ENCODE peak calls at places on chromosomes 4 and X, in seven cellular contexts. R, L, Q, A, B, M and D are unnamed samples.

GRCh38 chrX:140733766-140734342 is 24.3 kb downstream of the LINC00632 start:
- DNase-seq in R (peak), L (peak), Q (no peak), A (peak), B (peak), M (no peak), D (peak)

GRCh38 chr4:88526221-88526815 is 2.7 kb upstream of the PYURF start:
- DNase-seq in R (peak), L (no peak), Q (no peak), A (no peak), B (peak), M (no peak), D (no peak)

GRCh38 chr4:82733636-82734035 is 65.0 kb downstream of the SCD5 start:
- DNase-seq in R (no peak), L (peak), Q (no peak), A (peak), B (peak), M (no peak), D (no peak)

GRCh38 chr4:153290134-153290533 is 54.4 kb upstream of the MND1 start:
- DNase-seq in R (no peak), L (no peak), Q (no peak), A (no peak), B (no peak), M (no peak), D (no peak)

GRCh38 chr4:79650794-79651431 is 242.9 kb upstream of the GK2 start:
- DNase-seq in R (no peak), L (peak), Q (no peak), A (peak), B (peak), M (no peak), D (no peak)

GRCh38 chrX:644304-645023 is 13.9 kb downstream of the SHOX start:
- DNase-seq in R (peak), L (no peak), Q (peak), A (no peak), B (no peak), M (no peak), D (no peak)

GRCh38 chr4:10731162-10731561 is 46.6 kb upstream of the CLNK start:
- DNase-seq in R (no peak), L (no peak), Q (no peak), A (no peak), B (no peak), M (no peak), D (no peak)

GRCh38 chrX:55488559-55489314 is 911 bp downstream of the USP51 start:
- DNase-seq in R (peak), L (peak), Q (peak), A (peak), B (no peak), M (no peak), D (no peak)

GRCh38 chr4:18689308-18689915 is 667.9 kb upstream of the LCORL start:
- DNase-seq in R (peak), L (peak), Q (no peak), A (peak), B (peak), M (peak), D (peak)

GRCh38 chr4:123921339-123921738 is 524.7 kb downstream of the SPRY1 start:
- DNase-seq in R (no peak), L (no peak), Q (no peak), A (no peak), B (no peak), M (no peak), D (no peak)

GRCh38 chr4:8771258-8771590 is 100.4 kb downstream of the HMX1 start:
- DNase-seq in R (peak), L (no peak), Q (no peak), A (no peak), B (no peak), M (no peak), D (no peak)

GRCh38 chrX:41317487-41318208 is 16.3 kb upstream of the DDX3X start:
- DNase-seq in R (no peak), L (no peak), Q (no peak), A (no peak), B (no peak), M (no peak), D (no peak)

GRCh38 chrX:133364201-133364600 is 51.1 kb downstream of the GPC4 start:
- DNase-seq in R (no peak), L (peak), Q (no peak), A (no peak), B (no peak), M (no peak), D (no peak)

GRCh38 chr4:118741456-118741855 is 56.3 kb downstream of the METTL14 start:
- DNase-seq in R (no peak), L (no peak), Q (no peak), A (no peak), B (no peak), M (no peak), D (no peak)

GRCh38 chr4:105725623-105726022 is 17.0 kb downstream of the GSTCD start:
- DNase-seq in R (no peak), L (no peak), Q (no peak), A (no peak), B (no peak), M (no peak), D (no peak)

GRCh38 chrX:39826813-39827543 is 270.8 kb downstream of the BCOR start:
- DNase-seq in R (no peak), L (no peak), Q (no peak), A (no peak), B (no peak), M (no peak), D (no peak)

GRCh38 chrX:115318139-115318538 is 28.6 kb downstream of the LUZP4 start:
- DNase-seq in R (no peak), L (no peak), Q (no peak), A (no peak), B (no peak), M (no peak), D (no peak)

GRCh38 chrX:49199315-49199595 is 738 bp downstream of the SYP start:
- DNase-seq in R (no peak), L (no peak), Q (no peak), A (no peak), B (no peak), M (no peak), D (no peak)

GRCh38 chr4:26065833-26066232 is 151.8 kb downstream of the SMIM20 start:
- DNase-seq in R (no peak), L (no peak), Q (no peak), A (no peak), B (no peak), M (no peak), D (no peak)

GRCh38 chr4:147550626-147551250 is 66.5 kb upstream of the TMEM184C start:
- DNase-seq in R (no peak), L (peak), Q (no peak), A (peak), B (peak), M (peak), D (no peak)

GRCh38 chr4:83618431-83618830 is 82.5 kb downstream of the GPAT3 start:
- DNase-seq in R (no peak), L (peak), Q (no peak), A (peak), B (peak), M (peak), D (no peak)

GRCh38 chr4:146058531-146058930 is 117.0 kb upstream of the LSM6 start:
- DNase-seq in R (no peak), L (no peak), Q (no peak), A (no peak), B (no peak), M (no peak), D (no peak)

GRCh38 chr4:14110407-14110806 is 482.9 kb upstream of the BOD1L1 start:
- DNase-seq in R (no peak), L (peak), Q (no peak), A (peak), B (peak), M (peak), D (no peak)

GRCh38 chrX:39821011-39821708 is 276.6 kb downstream of the BCOR start:
- DNase-seq in R (peak), L (peak), Q (peak), A (no peak), B (no peak), M (no peak), D (no peak)

GRCh38 chr4:80141543-80141942 is 55.8 kb upstream of the PRDM8 start:
- DNase-seq in R (no peak), L (no peak), Q (no peak), A (no peak), B (no peak), M (no peak), D (no peak)

GRCh38 chr4:182370491-182370890 is 127.3 kb downstream of the TENM3 start:
- DNase-seq in R (no peak), L (peak), Q (no peak), A (peak), B (no peak), M (no peak), D (no peak)

GRCh38 chr4:12697970-12698369 is 786.2 kb downstream of the RAB28 start:
- DNase-seq in R (no peak), L (no peak), Q (no peak), A (no peak), B (no peak), M (no peak), D (no peak)

GRCh38 chr4:83629945-83630684 is 94.2 kb downstream of the GPAT3 start:
- DNase-seq in R (no peak), L (peak), Q (no peak), A (peak), B (peak), M (no peak), D (peak)

GRCh38 chr4:58732973-58733372 is 1622.8 kb upstream of the IGFBP7 start:
- DNase-seq in R (peak), L (no peak), Q (no peak), A (no peak), B (no peak), M (no peak), D (no peak)

GRCh38 chr4:150280975-150281374 is 202.7 kb downstream of the DCLK2 start:
- DNase-seq in R (no peak), L (no peak), Q (no peak), A (no peak), B (no peak), M (no peak), D (no peak)

GRCh38 chr4:113117346-113117677 is 67.9 kb downstream of the ANK2 start:
- DNase-seq in R (no peak), L (no peak), Q (no peak), A (no peak), B (no peak), M (no peak), D (no peak)

GRCh38 chr4:168437192-168437938 is 42.9 kb downstream of the DDX60L start:
- DNase-seq in R (no peak), L (no peak), Q (no peak), A (no peak), B (no peak), M (no peak), D (no peak)

GRCh38 chr4:40678421-40678820 is 48.8 kb upstream of the RBM47 start:
- DNase-seq in R (no peak), L (no peak), Q (no peak), A (no peak), B (no peak), M (no peak), D (no peak)

GRCh38 chrX:124010157-124010556 is 48.7 kb downstream of the STAG2 start:
- DNase-seq in R (no peak), L (no peak), Q (no peak), A (no peak), B (peak), M (no peak), D (no peak)

GRCh38 chr4:36511785-36512184 is 230.4 kb downstream of the DTHD1 start:
- DNase-seq in R (no peak), L (no peak), Q (no peak), A (no peak), B (no peak), M (no peak), D (no peak)

GRCh38 chr4:107780665-107781064 is 44.1 kb upstream of the SGMS2 start:
- DNase-seq in R (no peak), L (peak), Q (no peak), A (no peak), B (peak), M (no peak), D (no peak)

GRCh38 chr4:182277402-182277801 is 34.2 kb downstream of the TENM3 start:
- DNase-seq in R (no peak), L (peak), Q (no peak), A (peak), B (no peak), M (no peak), D (no peak)

GRCh38 chr4:94446386-94446785 is 5.4 kb upstream of the PDLIM5 start:
- DNase-seq in R (no peak), L (peak), Q (no peak), A (peak), B (peak), M (peak), D (no peak)

GRCh38 chrX:136176399-136176825 is 29.1 kb downstream of the FHL1 start:
- DNase-seq in R (no peak), L (peak), Q (no peak), A (peak), B (peak), M (peak), D (no peak)

DNA sequence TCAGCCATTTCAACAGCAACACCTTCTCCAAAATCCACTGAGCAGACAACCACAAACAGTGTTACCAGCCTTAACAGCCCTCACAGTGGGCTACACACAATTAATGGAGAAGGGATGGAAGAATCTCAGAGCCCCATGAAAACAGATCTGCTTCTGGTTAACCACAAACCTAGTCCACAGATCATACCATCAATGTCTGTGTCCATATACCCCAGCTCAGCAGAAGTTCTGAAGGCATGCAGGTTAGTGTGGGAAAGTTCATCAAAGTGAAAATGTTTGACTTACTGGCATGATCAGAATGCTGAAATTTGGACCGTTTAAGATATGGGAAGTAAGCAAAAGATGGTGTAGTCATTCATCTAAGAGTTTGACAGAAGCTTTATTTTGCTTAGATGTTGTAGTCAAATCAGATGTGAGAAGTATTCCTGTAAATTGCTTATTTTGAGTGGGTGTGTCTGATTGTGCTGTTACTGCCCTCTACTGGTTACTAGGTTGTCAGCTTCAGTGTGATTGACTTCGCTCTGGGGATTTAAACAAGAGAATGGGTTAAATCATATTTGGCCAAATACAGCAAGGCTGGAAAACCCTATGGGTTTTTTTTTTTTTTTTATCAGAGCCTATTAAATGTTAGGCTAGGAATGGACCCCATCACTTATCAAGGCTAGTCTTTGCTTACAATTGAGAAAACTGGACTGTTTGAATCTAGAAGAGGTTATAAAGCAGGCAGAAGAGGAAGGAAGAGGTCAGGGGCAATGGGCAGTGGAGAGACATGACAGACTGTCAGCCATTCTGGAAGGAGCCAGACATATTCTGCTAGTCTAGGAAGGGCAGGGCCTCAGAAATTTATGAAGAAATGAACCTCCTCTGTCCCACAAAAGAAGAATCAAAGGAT is 130.3 kb downstream of the DIPK2B start:
- DNase-seq in R (peak), L (peak), Q (no peak), A (peak), B (peak), M (peak), D (peak)
- TF ChIP-seq CTCF in R (peak), L (peak), Q (peak), A (peak), B (peak), M (peak), D (peak)

DNA sequence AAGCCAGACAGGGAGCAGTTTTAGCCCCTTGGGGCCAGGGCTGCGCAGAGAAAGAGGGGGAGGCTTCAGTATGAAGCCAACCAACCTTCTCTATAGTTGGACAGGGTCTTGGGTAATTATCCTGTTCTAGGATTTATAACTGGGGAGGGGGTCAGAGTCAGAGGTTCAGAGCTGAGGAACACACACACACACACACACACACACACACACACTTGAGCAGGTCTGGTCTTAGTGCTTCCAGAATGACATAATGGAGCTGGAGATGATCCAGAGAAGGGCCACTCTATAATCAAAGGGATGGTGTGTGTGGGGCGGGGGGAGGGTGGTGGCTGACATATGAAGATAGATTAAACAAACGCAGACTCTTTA is 355 bp upstream of the TMEM255A start:
- DNase-seq in R (no peak), L (peak), Q (no peak), A (no peak), B (no peak), M (no peak), D (no peak)
- H3K4me3 ChIP-seq in R (no peak), L (no peak), Q (no peak), A (no peak), B (no peak), M (no peak), D (no peak)

GRCh38 chrX:154384284-154384892 is 5.3 kb downstream of the EMD start:
- DNase-seq in R (peak), L (no peak), Q (no peak), A (no peak), B (no peak), M (no peak), D (no peak)
- TF ChIP-seq CTCF in R (peak), L (peak), Q (no peak), A (peak), B (no peak), M (peak), D (no peak)

DNA sequence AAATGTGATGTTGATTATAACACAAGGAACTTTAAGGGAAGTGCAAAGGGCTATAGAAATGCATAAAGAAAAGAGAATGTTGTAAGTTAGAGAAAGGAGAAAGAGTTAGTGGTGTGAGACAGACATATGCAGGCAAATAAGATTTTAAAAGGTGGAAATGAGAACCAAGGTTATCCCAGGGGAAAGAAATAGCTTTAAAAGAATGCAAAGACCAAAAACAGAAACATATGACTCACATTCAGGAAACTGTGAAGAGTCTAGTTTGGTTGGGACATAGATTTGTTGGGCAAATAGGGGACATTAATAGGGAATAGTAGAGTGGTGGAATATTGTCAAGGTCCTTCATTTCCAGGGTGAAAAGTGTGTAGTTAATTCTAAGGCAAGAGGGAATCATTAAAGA is 52.4 kb downstream of the MAPK10 start:
- DNase-seq in R (no peak), L (peak), Q (no peak), A (no peak), B (no peak), M (no peak), D (no peak)
- H3K4me3 ChIP-seq in R (no peak), L (no peak), Q (no peak), A (no peak), B (no peak), M (no peak), D (no peak)

GRCh38 chr4:75940692-75941253 is at the start of gene NAAA:
- DNase-seq in R (peak), L (peak), Q (peak), A (peak), B (peak), M (no peak), D (no peak)
- TF ChIP-seq CTCF in R (peak), L (no peak), Q (peak), A (peak), B (no peak), M (no peak), D (no peak)

DNA sequence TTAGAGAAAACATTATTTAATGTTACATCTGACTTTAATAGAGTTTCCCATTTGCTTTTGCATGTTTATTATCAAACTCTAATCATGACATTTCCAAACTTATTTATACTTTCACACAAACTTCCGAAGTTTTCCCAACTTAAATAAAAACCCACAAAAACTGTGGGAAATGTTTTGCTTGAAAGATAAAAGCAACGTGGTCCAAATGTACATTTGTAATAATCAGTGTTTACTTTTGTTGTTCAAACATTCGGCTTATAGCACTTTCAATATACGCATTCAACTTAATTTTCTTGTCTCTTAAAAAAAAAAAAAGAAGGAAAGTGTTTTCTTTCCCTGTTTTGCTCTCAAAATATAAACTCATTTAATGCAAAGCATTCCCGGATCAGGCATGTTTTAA is 51.0 kb downstream of the STX18 start:
- DNase-seq in R (no peak), L (no peak), Q (no peak), A (no peak), B (no peak), M (no peak), D (no peak)
- H3K4me3 ChIP-seq in R (no peak), L (no peak), Q (no peak), A (no peak), B (no peak), M (no peak), D (no peak)

DNA sequence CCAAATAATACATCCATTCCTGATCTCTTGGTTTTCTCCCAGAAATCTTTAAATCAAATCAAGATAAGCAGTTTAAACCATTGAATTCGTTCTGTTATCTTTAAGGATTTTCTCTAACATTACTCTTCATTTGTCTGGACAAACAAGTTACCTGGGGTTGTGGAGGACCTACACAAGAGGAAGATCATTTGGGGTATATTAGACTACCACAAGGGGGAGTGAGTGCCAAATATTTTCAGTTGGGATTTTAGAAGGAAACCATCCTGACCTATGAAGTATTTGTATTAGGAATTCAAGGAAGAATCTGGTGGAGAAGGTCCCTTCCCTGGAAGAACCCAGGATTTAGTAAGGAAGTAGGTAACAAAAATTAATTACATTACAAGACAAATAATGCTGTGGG is 12.0 kb upstream of the DCHS2 start:
- DNase-seq in R (peak), L (peak), Q (no peak), A (no peak), B (peak), M (no peak), D (no peak)
- TF ChIP-seq CTCF in R (peak), L (peak), Q (peak), A (peak), B (peak), M (peak), D (peak)